ENCODE peak calls at places on chromosomes 4 and X, in five cellular contexts. I, T, V, U and X are unnamed samples.

GRCh38 chr4:15149842-15150592 is 147.7 kb downstream of the CPEB2 start:
- DNase-seq in I (peak; percentile 53), T (no peak), V (peak; percentile 72), U (peak; percentile 91), X (peak; percentile 81)

GRCh38 chr4:88211473-88212252 is 53.2 kb upstream of the ABCG2 start:
- DNase-seq in I (peak; percentile 91), T (peak; percentile 47), V (peak; percentile 34), U (peak; percentile 70), X (peak; percentile 68)

GRCh38 chr4:98557497-98557896 is 100.9 kb downstream of the TSPAN5 start:
- DNase-seq in I (peak; percentile 9), T (no peak), V (no peak), U (no peak), X (peak; percentile 39)

GRCh38 chr4:165861378-165861777 is 11.7 kb upstream of the TLL1 start:
- DNase-seq in I (no peak), T (no peak), V (no peak), U (no peak), X (no peak)

GRCh38 chr4:2126309-2127043 is 67.3 kb downstream of the NAT8L start:
- DNase-seq in I (no peak), T (no peak), V (no peak), U (no peak), X (no peak)

GRCh38 chr4:113594231-113594556 is 167.3 kb downstream of the CAMK2D start:
- DNase-seq in I (no peak), T (no peak), V (no peak), U (no peak), X (no peak)

GRCh38 chr4:93764647-93765246 is 63.8 kb upstream of the ATOH1 start:
- DNase-seq in I (peak; percentile 73), T (peak; percentile 8), V (peak; percentile 39), U (peak; percentile 33), X (peak; percentile 56)

GRCh38 chrX:110142096-110142495 is 139.2 kb downstream of the TMEM164 start:
- DNase-seq in I (no peak), T (no peak), V (no peak), U (peak; percentile 36), X (peak; percentile 34)

GRCh38 chr4:102552781-102553180 is 51.6 kb downstream of the NFKB1 start:
- DNase-seq in I (no peak), T (no peak), V (no peak), U (no peak), X (peak; percentile 60)